ENCODE peak calls at places on chromosomes 16 and 17, in eight cellular contexts. R, Q, H, A, K, W, M and U are unnamed samples.
A peak's percentile ranks its signal among the peaks of the same experiment; 100 is the strongest.

GRCh38 chr16:15618392-15618791 is 24.6 kb downstream of the MARF1 start:
- DNase-seq in K (peak; percentile 82), M (no peak), Q (no peak), R (no peak), H (no peak), A (no peak), W (no peak), U (no peak)

GRCh38 chr17:13756763-13757162 is 155.0 kb upstream of the HS3ST3A1 start:
- DNase-seq in A (no peak), M (no peak), H (no peak), W (no peak), K (no peak), R (no peak), Q (no peak), U (no peak)

GRCh38 chr17:30922235-30922993 is 669 bp downstream of the ADAP2 start:
- DNase-seq in H (no peak), Q (no peak), K (peak; percentile 5), A (no peak), W (peak; percentile 11), M (no peak), R (no peak), U (peak; percentile 23)

GRCh38 chr17:76414334-76415295 is 30.2 kb downstream of the SPHK1 start:
- DNase-seq in Q (no peak), A (no peak), R (peak; percentile 11), K (peak; percentile 84), H (peak; percentile 81), W (no peak), M (no peak), U (no peak)

GRCh38 chr16:57577691-57578224 is 35.3 kb downstream of the ADGRG5 start:
- DNase-seq in M (no peak), Q (no peak), K (peak; percentile 14), H (no peak), R (no peak), A (no peak), W (no peak), U (no peak)

GRCh38 chr17:4950757-4951204 is at the start of gene ENO3:
- DNase-seq in W (no peak), A (no peak), R (no peak), H (peak; percentile 29), M (no peak), Q (no peak), K (no peak), U (no peak)

GRCh38 chr17:32528825-32529224 is 42.0 kb downstream of the CDK5R1 start:
- DNase-seq in R (no peak), M (no peak), H (no peak), A (no peak), Q (no peak), W (no peak), K (no peak), U (no peak)

GRCh38 chr17:17114592-17115225 is 72.5 kb downstream of the MPRIP start:
- DNase-seq in M (no peak), W (no peak), H (no peak), R (no peak), Q (no peak), K (no peak), A (no peak), U (no peak)

GRCh38 chr16:81480856-81481821 is 36.5 kb downstream of the CMIP start:
- DNase-seq in W (no peak), H (peak; percentile 48), M (no peak), R (no peak), K (peak; percentile 48), A (no peak), Q (no peak), U (peak; percentile 88)

GRCh38 chr17:43661699-43662431 is at the start of gene MEOX1:
- DNase-seq in A (no peak), Q (peak; percentile 88), R (no peak), W (no peak), H (no peak), M (no peak), K (peak; percentile 64), U (peak; percentile 33)

GRCh38 chr17:50255766-50256480 is 18.3 kb upstream of the TMEM92 start:
- DNase-seq in W (no peak), R (no peak), K (no peak), H (no peak), Q (no peak), M (no peak), A (no peak), U (no peak)

GRCh38 chr16:7303014-7303676 is 29.5 kb upstream of the RBFOX1 start:
- DNase-seq in R (no peak), Q (no peak), W (peak; percentile 14), M (no peak), A (no peak), H (no peak), K (no peak), U (no peak)

GRCh38 chr16:88065747-88066142 is 114.5 kb downstream of the BANP start:
- DNase-seq in R (no peak), W (no peak), A (no peak), K (no peak), Q (no peak), H (no peak), M (no peak), U (no peak)

GRCh38 chr17:48718162-48718780 is 4.0 kb downstream of the PRAC1 start:
- DNase-seq in A (no peak), M (no peak), R (no peak), H (no peak), K (no peak), Q (peak; percentile 55), W (no peak), U (no peak)

GRCh38 chr16:29744541-29745101 is 1.2 kb downstream of the C16orf54 start:
- DNase-seq in K (no peak), R (no peak), W (no peak), A (no peak), H (no peak), Q (no peak), M (no peak), U (peak; percentile 43)

GRCh38 chr16:66614161-66614802 is 9.8 kb downstream of the CMTM3 start:
- DNase-seq in R (no peak), A (no peak), Q (no peak), H (no peak), W (no peak), M (no peak), K (no peak), U (no peak)

GRCh38 chr17:28492352-28493310 is 13.5 kb upstream of the FOXN1 start:
- DNase-seq in Q (no peak), A (no peak), M (peak; percentile 29), H (no peak), K (peak; percentile 35), R (no peak), W (no peak), U (no peak)

GRCh38 chr16:58652741-58653140 is 23.1 kb upstream of the CNOT1 start:
- DNase-seq in A (no peak), W (no peak), H (no peak), M (peak; percentile 35), K (peak; percentile 42), R (no peak), Q (no peak), U (no peak)